ENCODE peak calls at places on chromosomes 12 and 14, in six cellular contexts. One of them, this sample, is unnamed.

GRCh38 chr14:61461808-61462275 is 140.5 kb downstream of the PRKCH start:
- DNase-seq in A549: peak
- DNase-seq in heart left ventricle: no peak
- DNase-seq in vagina: no peak
- DNase-seq in right lobe of liver: peak
- DNase-seq in IMR-90: peak
- DNase-seq in this sample: no peak

GRCh38 chr12:50620050-50620974 is 115.5 kb downstream of the DIP2B start:
- DNase-seq in A549: no peak
- DNase-seq in heart left ventricle: peak
- DNase-seq in vagina: no peak
- DNase-seq in right lobe of liver: no peak
- DNase-seq in IMR-90: peak
- DNase-seq in this sample: no peak

GRCh38 chr14:104749111-104749649 is 3.8 kb upstream of the SIVA1 start:
- DNase-seq in A549: no peak
- DNase-seq in heart left ventricle: peak
- DNase-seq in vagina: no peak
- DNase-seq in right lobe of liver: peak
- DNase-seq in IMR-90: peak
- DNase-seq in this sample: no peak

GRCh38 chr14:34711169-34711568 is 3.2 kb downstream of the CFL2 start:
- DNase-seq in A549: no peak
- DNase-seq in heart left ventricle: no peak
- DNase-seq in vagina: no peak
- DNase-seq in right lobe of liver: no peak
- DNase-seq in IMR-90: peak
- DNase-seq in this sample: no peak

GRCh38 chr12:53239643-53240258 is 7.7 kb upstream of the RARG start:
- DNase-seq in A549: no peak
- DNase-seq in heart left ventricle: no peak
- DNase-seq in vagina: peak
- DNase-seq in right lobe of liver: no peak
- DNase-seq in IMR-90: no peak
- DNase-seq in this sample: no peak

GRCh38 chr12:52029686-52030085 is 21.6 kb upstream of the NR4A1 start:
- DNase-seq in A549: peak
- DNase-seq in heart left ventricle: peak
- DNase-seq in vagina: no peak
- DNase-seq in right lobe of liver: no peak
- DNase-seq in IMR-90: peak
- DNase-seq in this sample: no peak

GRCh38 chr14:77707355-77707723 is 484 bp downstream of the ALKBH1 start:
- DNase-seq in A549: peak
- DNase-seq in heart left ventricle: no peak
- DNase-seq in vagina: no peak
- DNase-seq in right lobe of liver: no peak
- DNase-seq in IMR-90: peak
- DNase-seq in this sample: no peak

GRCh38 chr12:102543931-102544485 is 63.6 kb upstream of the IGF1 start:
- DNase-seq in A549: no peak
- DNase-seq in heart left ventricle: no peak
- DNase-seq in vagina: no peak
- DNase-seq in right lobe of liver: no peak
- DNase-seq in IMR-90: no peak
- DNase-seq in this sample: no peak

GRCh38 chr12:1644523-1645438 is 15.8 kb downstream of the WNT5B start:
- DNase-seq in A549: no peak
- DNase-seq in heart left ventricle: peak
- DNase-seq in vagina: no peak
- DNase-seq in right lobe of liver: peak
- DNase-seq in IMR-90: peak
- DNase-seq in this sample: no peak

GRCh38 chr14:97382616-97383226 is 585.5 kb downstream of the VRK1 start:
- DNase-seq in A549: no peak
- DNase-seq in heart left ventricle: no peak
- DNase-seq in vagina: no peak
- DNase-seq in right lobe of liver: no peak
- DNase-seq in IMR-90: no peak
- DNase-seq in this sample: no peak

GRCh38 chr14:44989497-44990440 is 27.8 kb downstream of the TOGARAM1 start:
- DNase-seq in A549: no peak
- DNase-seq in heart left ventricle: no peak
- DNase-seq in vagina: no peak
- DNase-seq in right lobe of liver: no peak
- DNase-seq in IMR-90: no peak
- DNase-seq in this sample: no peak

GRCh38 chr12:52130695-52131094 is 51.2 kb downstream of the SMIM41 start:
- DNase-seq in A549: no peak
- DNase-seq in heart left ventricle: no peak
- DNase-seq in vagina: peak
- DNase-seq in right lobe of liver: no peak
- DNase-seq in IMR-90: no peak
- DNase-seq in this sample: no peak

GRCh38 chr12:40566246-40566645 is 126.0 kb upstream of the CNTN1 start:
- DNase-seq in A549: no peak
- DNase-seq in heart left ventricle: no peak
- DNase-seq in vagina: no peak
- DNase-seq in right lobe of liver: no peak
- DNase-seq in IMR-90: no peak
- DNase-seq in this sample: no peak

GRCh38 chr12:133233006-133233405 is 2.7 kb downstream of the ANHX start:
- DNase-seq in A549: no peak
- DNase-seq in heart left ventricle: no peak
- DNase-seq in vagina: no peak
- DNase-seq in right lobe of liver: no peak
- DNase-seq in IMR-90: no peak
- DNase-seq in this sample: no peak

GRCh38 chr14:104280902-104281767 is 142.7 kb downstream of the KIF26A start:
- DNase-seq in A549: no peak
- DNase-seq in heart left ventricle: peak
- DNase-seq in vagina: no peak
- DNase-seq in right lobe of liver: peak
- DNase-seq in IMR-90: no peak
- DNase-seq in this sample: no peak

GRCh38 chr12:123445388-123446344 is 9.2 kb upstream of the RILPL2 start:
- DNase-seq in A549: no peak
- DNase-seq in heart left ventricle: peak
- DNase-seq in vagina: no peak
- DNase-seq in right lobe of liver: no peak
- DNase-seq in IMR-90: peak
- DNase-seq in this sample: no peak

GRCh38 chr12:79374543-79374942 is 316.2 kb downstream of the PAWR start:
- DNase-seq in A549: no peak
- DNase-seq in heart left ventricle: no peak
- DNase-seq in vagina: no peak
- DNase-seq in right lobe of liver: no peak
- DNase-seq in IMR-90: no peak
- DNase-seq in this sample: no peak

GRCh38 chr12:57844725-57845477 is 1.6 kb downstream of the CTDSP2 start:
- DNase-seq in A549: peak
- DNase-seq in heart left ventricle: peak
- DNase-seq in vagina: no peak
- DNase-seq in right lobe of liver: peak
- DNase-seq in IMR-90: peak
- DNase-seq in this sample: peak

GRCh38 chr12:29402437-29402836 is 21.5 kb upstream of the ERGIC2 start:
- DNase-seq in A549: no peak
- DNase-seq in heart left ventricle: no peak
- DNase-seq in vagina: no peak
- DNase-seq in right lobe of liver: no peak
- DNase-seq in IMR-90: no peak
- DNase-seq in this sample: no peak

GRCh38 chr12:26242683-26243082 is 47.3 kb downstream of the SSPN start:
- DNase-seq in A549: no peak
- DNase-seq in heart left ventricle: no peak
- DNase-seq in vagina: no peak
- DNase-seq in right lobe of liver: no peak
- DNase-seq in IMR-90: no peak
- DNase-seq in this sample: no peak

GRCh38 chr14:22200977-22201605 is 387.9 kb downstream of the DAD1 start:
- DNase-seq in A549: peak
- DNase-seq in heart left ventricle: no peak
- DNase-seq in vagina: no peak
- DNase-seq in right lobe of liver: no peak
- DNase-seq in IMR-90: peak
- DNase-seq in this sample: no peak

GRCh38 chr12:120496353-120497340 is 734 bp downstream of the DYNLL1 start:
- DNase-seq in A549: peak
- DNase-seq in heart left ventricle: peak
- DNase-seq in vagina: no peak
- DNase-seq in right lobe of liver: peak
- DNase-seq in IMR-90: peak
- DNase-seq in this sample: peak

GRCh38 chr14:90419200-90419599 is 22.4 kb downstream of the CALM1 start:
- DNase-seq in A549: peak
- DNase-seq in heart left ventricle: peak
- DNase-seq in vagina: no peak
- DNase-seq in right lobe of liver: peak
- DNase-seq in IMR-90: peak
- DNase-seq in this sample: peak

GRCh38 chr12:52305921-52306705 is 14.8 kb upstream of the KRT81 start:
- DNase-seq in A549: peak
- DNase-seq in heart left ventricle: no peak
- DNase-seq in vagina: no peak
- DNase-seq in right lobe of liver: no peak
- DNase-seq in IMR-90: no peak
- DNase-seq in this sample: peak

GRCh38 chr12:89348894-89349669 is 3.2 kb downstream of the DUSP6 start:
- DNase-seq in A549: no peak
- DNase-seq in heart left ventricle: no peak
- DNase-seq in vagina: no peak
- DNase-seq in right lobe of liver: no peak
- DNase-seq in IMR-90: no peak
- DNase-seq in this sample: no peak

GRCh38 chr12:106245767-106246166 is 2.1 kb downstream of the CKAP4 start:
- DNase-seq in A549: peak
- DNase-seq in heart left ventricle: peak
- DNase-seq in vagina: peak
- DNase-seq in right lobe of liver: peak
- DNase-seq in IMR-90: peak
- DNase-seq in this sample: peak

GRCh38 chr14:21894003-21894897 is 220.6 kb upstream of the OR4E1 start:
- DNase-seq in A549: no peak
- DNase-seq in heart left ventricle: no peak
- DNase-seq in vagina: no peak
- DNase-seq in right lobe of liver: no peak
- DNase-seq in IMR-90: no peak
- DNase-seq in this sample: no peak

GRCh38 chr12:85310025-85310424 is 30.0 kb downstream of the ALX1 start:
- DNase-seq in A549: no peak
- DNase-seq in heart left ventricle: no peak
- DNase-seq in vagina: no peak
- DNase-seq in right lobe of liver: no peak
- DNase-seq in IMR-90: no peak
- DNase-seq in this sample: no peak

GRCh38 chr12:85309180-85309579 is 29.2 kb downstream of the ALX1 start:
- DNase-seq in A549: no peak
- DNase-seq in heart left ventricle: no peak
- DNase-seq in vagina: no peak
- DNase-seq in right lobe of liver: no peak
- DNase-seq in IMR-90: no peak
- DNase-seq in this sample: no peak

GRCh38 chr12:85308374-85308773 is 28.4 kb downstream of the ALX1 start:
- DNase-seq in A549: no peak
- DNase-seq in heart left ventricle: no peak
- DNase-seq in vagina: no peak
- DNase-seq in right lobe of liver: no peak
- DNase-seq in IMR-90: no peak
- DNase-seq in this sample: no peak

GRCh38 chr12:85310456-85311076 is 30.5 kb downstream of the ALX1 start:
- DNase-seq in A549: no peak
- DNase-seq in heart left ventricle: no peak
- DNase-seq in vagina: no peak
- DNase-seq in right lobe of liver: no peak
- DNase-seq in IMR-90: peak
- DNase-seq in this sample: no peak
- TF ChIP-seq CTCF in A549: peak
- TF ChIP-seq CTCF in heart left ventricle: peak
- TF ChIP-seq CTCF in vagina: no peak
- TF ChIP-seq CTCF in right lobe of liver: no peak
- TF ChIP-seq CTCF in IMR-90: peak
- TF ChIP-seq CTCF in this sample: no peak

DNA sequence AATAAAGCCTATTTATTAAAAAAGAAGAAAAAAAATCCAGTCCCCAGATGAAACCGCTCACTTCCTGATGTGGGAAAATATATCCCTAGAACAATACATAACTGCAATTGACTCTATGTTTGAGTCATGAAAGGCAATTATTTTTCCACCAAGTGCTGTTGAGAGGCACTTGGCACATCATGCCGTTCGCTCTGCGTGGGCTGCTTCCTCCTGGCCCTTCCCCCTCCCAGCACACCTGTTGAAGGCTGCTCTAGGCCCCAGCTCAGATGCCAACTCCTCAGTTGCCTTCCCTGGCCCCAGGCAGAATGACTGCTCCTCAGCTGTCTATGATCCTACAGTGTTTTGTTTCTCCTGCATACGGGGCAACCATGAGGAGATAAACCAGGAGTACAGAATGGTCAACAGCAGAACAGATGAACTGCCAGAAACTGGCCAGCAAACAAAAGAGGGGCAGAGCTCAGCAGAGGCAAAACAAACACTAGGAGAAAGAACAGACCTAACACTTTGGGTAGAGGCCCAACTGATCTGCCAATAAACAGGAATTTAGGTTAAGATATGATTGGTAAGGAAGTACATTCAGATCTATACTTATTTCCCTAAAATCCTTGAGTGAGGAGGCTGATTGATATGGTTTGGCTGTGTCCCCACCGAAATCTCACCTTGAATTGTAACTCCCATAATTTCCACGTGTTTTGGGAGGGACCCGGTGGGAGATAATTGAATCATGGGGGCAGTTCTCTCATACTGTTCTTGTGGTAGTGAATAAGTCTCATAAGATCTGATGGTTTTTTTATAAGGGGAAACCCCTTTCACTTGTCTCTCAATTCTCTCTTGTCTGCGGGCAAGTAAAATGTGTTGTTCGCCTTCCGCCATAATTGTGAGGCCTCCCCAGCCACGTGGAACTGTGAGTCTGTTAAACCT is 58.7 kb downstream of the SLC38A1 start:
- DNase-seq in A549: no peak
- DNase-seq in heart left ventricle: peak
- DNase-seq in vagina: no peak
- DNase-seq in right lobe of liver: peak
- DNase-seq in IMR-90: no peak
- DNase-seq in this sample: peak
- TF ChIP-seq POLR2A in A549: no peak
- TF ChIP-seq POLR2A in heart left ventricle: no peak
- TF ChIP-seq POLR2A in vagina: no peak
- TF ChIP-seq POLR2A in right lobe of liver: no peak
- TF ChIP-seq POLR2A in IMR-90: no peak
- TF ChIP-seq POLR2A in this sample: no peak

GRCh38 chr14:51095854-51096823 is 1.2 kb upstream of the TRIM9 start:
- DNase-seq in A549: peak
- DNase-seq in heart left ventricle: no peak
- DNase-seq in vagina: no peak
- DNase-seq in right lobe of liver: no peak
- DNase-seq in IMR-90: peak
- DNase-seq in this sample: peak
- H3K4me3 ChIP-seq in A549: peak
- H3K4me3 ChIP-seq in heart left ventricle: peak
- H3K4me3 ChIP-seq in vagina: peak
- H3K4me3 ChIP-seq in right lobe of liver: peak
- H3K4me3 ChIP-seq in IMR-90: peak
- H3K4me3 ChIP-seq in this sample: peak

GRCh38 chr12:125329239-125330238 is 264.3 kb downstream of the AACS start:
- DNase-seq in A549: no peak
- DNase-seq in heart left ventricle: no peak
- DNase-seq in vagina: no peak
- DNase-seq in right lobe of liver: no peak
- DNase-seq in IMR-90: no peak
- DNase-seq in this sample: peak
- TF ChIP-seq CTCF in A549: no peak
- TF ChIP-seq CTCF in heart left ventricle: no peak
- TF ChIP-seq CTCF in vagina: no peak
- TF ChIP-seq CTCF in right lobe of liver: no peak
- TF ChIP-seq CTCF in IMR-90: no peak
- TF ChIP-seq CTCF in this sample: no peak

This sample was measured in lower leg skin.